ENCODE peak calls at places on chromosomes 2 and 18, in eight cellular contexts. One of them, this sample, is unnamed.

GRCh38 chr18:963276-963675 is 58.6 kb downstream of the ADCYAP1 start:
- DNase-seq in prostate gland: no peak
- DNase-seq in lower leg skin: no peak
- DNase-seq in A549: no peak
- DNase-seq in fibroblast of mammary gland: no peak
- DNase-seq in heart left ventricle: no peak
- DNase-seq in OCI-LY7: no peak
- DNase-seq in heart right ventricle: no peak
- DNase-seq in this sample: no peak

GRCh38 chr2:16615687-16616615 is 49.7 kb downstream of the CYRIA start:
- DNase-seq in prostate gland: no peak
- DNase-seq in lower leg skin: peak
- DNase-seq in A549: no peak
- DNase-seq in fibroblast of mammary gland: no peak
- DNase-seq in heart left ventricle: no peak
- DNase-seq in OCI-LY7: no peak
- DNase-seq in heart right ventricle: peak
- DNase-seq in this sample: no peak

GRCh38 chr2:54503192-54503591 is 47.1 kb downstream of the SPTBN1 start:
- DNase-seq in prostate gland: peak
- DNase-seq in lower leg skin: no peak
- DNase-seq in A549: peak
- DNase-seq in fibroblast of mammary gland: peak
- DNase-seq in heart left ventricle: no peak
- DNase-seq in OCI-LY7: peak
- DNase-seq in heart right ventricle: no peak
- DNase-seq in this sample: peak

GRCh38 chr2:25570161-25570840 is 103.1 kb downstream of the DTNB start:
- DNase-seq in prostate gland: no peak
- DNase-seq in lower leg skin: no peak
- DNase-seq in A549: no peak
- DNase-seq in fibroblast of mammary gland: peak
- DNase-seq in heart left ventricle: no peak
- DNase-seq in OCI-LY7: no peak
- DNase-seq in heart right ventricle: no peak
- DNase-seq in this sample: no peak

GRCh38 chr18:76131738-76132137 is 363.3 kb downstream of the ZNF516 start:
- DNase-seq in prostate gland: no peak
- DNase-seq in lower leg skin: no peak
- DNase-seq in A549: no peak
- DNase-seq in fibroblast of mammary gland: peak
- DNase-seq in heart left ventricle: no peak
- DNase-seq in OCI-LY7: no peak
- DNase-seq in heart right ventricle: no peak
- DNase-seq in this sample: no peak

GRCh38 chr2:108612153-108612513 is 77.9 kb downstream of the LIMS1 start:
- DNase-seq in prostate gland: no peak
- DNase-seq in lower leg skin: no peak
- DNase-seq in A549: no peak
- DNase-seq in fibroblast of mammary gland: peak
- DNase-seq in heart left ventricle: no peak
- DNase-seq in OCI-LY7: peak
- DNase-seq in heart right ventricle: no peak
- DNase-seq in this sample: peak

GRCh38 chr18:48937869-48938750 is 12.7 kb downstream of the SMAD7 start:
- DNase-seq in prostate gland: no peak
- DNase-seq in lower leg skin: no peak
- DNase-seq in A549: no peak
- DNase-seq in fibroblast of mammary gland: no peak
- DNase-seq in heart left ventricle: no peak
- DNase-seq in OCI-LY7: no peak
- DNase-seq in heart right ventricle: no peak
- DNase-seq in this sample: no peak

GRCh38 chr18:1147616-1148184 is 243.0 kb downstream of the ADCYAP1 start:
- DNase-seq in prostate gland: no peak
- DNase-seq in lower leg skin: no peak
- DNase-seq in A549: no peak
- DNase-seq in fibroblast of mammary gland: no peak
- DNase-seq in heart left ventricle: no peak
- DNase-seq in OCI-LY7: no peak
- DNase-seq in heart right ventricle: no peak
- DNase-seq in this sample: no peak

GRCh38 chr2:130393318-130393910 is 37.6 kb downstream of the PTPN18 start:
- DNase-seq in prostate gland: no peak
- DNase-seq in lower leg skin: peak
- DNase-seq in A549: no peak
- DNase-seq in fibroblast of mammary gland: no peak
- DNase-seq in heart left ventricle: no peak
- DNase-seq in OCI-LY7: peak
- DNase-seq in heart right ventricle: no peak
- DNase-seq in this sample: no peak

GRCh38 chr2:101781730-101782426 is 84.4 kb downstream of the MAP4K4 start:
- DNase-seq in prostate gland: no peak
- DNase-seq in lower leg skin: no peak
- DNase-seq in A549: no peak
- DNase-seq in fibroblast of mammary gland: no peak
- DNase-seq in heart left ventricle: no peak
- DNase-seq in OCI-LY7: peak
- DNase-seq in heart right ventricle: no peak
- DNase-seq in this sample: no peak

GRCh38 chr2:189782221-189782671 is 1.9 kb downstream of the ORMDL1 start:
- DNase-seq in prostate gland: no peak
- DNase-seq in lower leg skin: no peak
- DNase-seq in A549: no peak
- DNase-seq in fibroblast of mammary gland: peak
- DNase-seq in heart left ventricle: no peak
- DNase-seq in OCI-LY7: no peak
- DNase-seq in heart right ventricle: no peak
- DNase-seq in this sample: peak

GRCh38 chr2:178008636-178009289 is 63.8 kb downstream of the PDE11A start:
- DNase-seq in prostate gland: peak
- DNase-seq in lower leg skin: no peak
- DNase-seq in A549: peak
- DNase-seq in fibroblast of mammary gland: peak
- DNase-seq in heart left ventricle: peak
- DNase-seq in OCI-LY7: no peak
- DNase-seq in heart right ventricle: peak
- DNase-seq in this sample: no peak

GRCh38 chr2:54629390-54629789 is 94.1 kb upstream of the EML6 start:
- DNase-seq in prostate gland: no peak
- DNase-seq in lower leg skin: no peak
- DNase-seq in A549: no peak
- DNase-seq in fibroblast of mammary gland: no peak
- DNase-seq in heart left ventricle: no peak
- DNase-seq in OCI-LY7: no peak
- DNase-seq in heart right ventricle: no peak
- DNase-seq in this sample: no peak

GRCh38 chr2:69559696-69560482 is 83.7 kb downstream of the AAK1 start:
- DNase-seq in prostate gland: no peak
- DNase-seq in lower leg skin: no peak
- DNase-seq in A549: peak
- DNase-seq in fibroblast of mammary gland: peak
- DNase-seq in heart left ventricle: no peak
- DNase-seq in OCI-LY7: peak
- DNase-seq in heart right ventricle: no peak
- DNase-seq in this sample: peak

GRCh38 chr2:33064349-33064801 is 117.6 kb downstream of the LTBP1 start:
- DNase-seq in prostate gland: no peak
- DNase-seq in lower leg skin: no peak
- DNase-seq in A549: no peak
- DNase-seq in fibroblast of mammary gland: no peak
- DNase-seq in heart left ventricle: no peak
- DNase-seq in OCI-LY7: no peak
- DNase-seq in heart right ventricle: no peak
- DNase-seq in this sample: no peak

GRCh38 chr2:21034156-21034971 is 9.5 kb downstream of the APOB start:
- DNase-seq in prostate gland: no peak
- DNase-seq in lower leg skin: no peak
- DNase-seq in A549: no peak
- DNase-seq in fibroblast of mammary gland: no peak
- DNase-seq in heart left ventricle: no peak
- DNase-seq in OCI-LY7: no peak
- DNase-seq in heart right ventricle: no peak
- DNase-seq in this sample: no peak

GRCh38 chr2:158823838-158824237 is 28.7 kb downstream of the DAPL1 start:
- DNase-seq in prostate gland: no peak
- DNase-seq in lower leg skin: no peak
- DNase-seq in A549: no peak
- DNase-seq in fibroblast of mammary gland: no peak
- DNase-seq in heart left ventricle: no peak
- DNase-seq in OCI-LY7: no peak
- DNase-seq in heart right ventricle: no peak
- DNase-seq in this sample: no peak

GRCh38 chr2:99032786-99033185 is 96.8 kb upstream of the CRACDL start:
- DNase-seq in prostate gland: no peak
- DNase-seq in lower leg skin: no peak
- DNase-seq in A549: no peak
- DNase-seq in fibroblast of mammary gland: peak
- DNase-seq in heart left ventricle: no peak
- DNase-seq in OCI-LY7: no peak
- DNase-seq in heart right ventricle: no peak
- DNase-seq in this sample: peak

GRCh38 chr2:128982670-128983069 is 664.0 kb upstream of the HS6ST1 start:
- DNase-seq in prostate gland: no peak
- DNase-seq in lower leg skin: no peak
- DNase-seq in A549: no peak
- DNase-seq in fibroblast of mammary gland: no peak
- DNase-seq in heart left ventricle: no peak
- DNase-seq in OCI-LY7: no peak
- DNase-seq in heart right ventricle: no peak
- DNase-seq in this sample: no peak

GRCh38 chr2:128982001-128982400 is 663.3 kb upstream of the HS6ST1 start:
- DNase-seq in prostate gland: no peak
- DNase-seq in lower leg skin: no peak
- DNase-seq in A549: no peak
- DNase-seq in fibroblast of mammary gland: no peak
- DNase-seq in heart left ventricle: no peak
- DNase-seq in OCI-LY7: no peak
- DNase-seq in heart right ventricle: no peak
- DNase-seq in this sample: no peak

GRCh38 chr2:128979182-128979581 is 660.5 kb upstream of the HS6ST1 start:
- DNase-seq in prostate gland: no peak
- DNase-seq in lower leg skin: no peak
- DNase-seq in A549: no peak
- DNase-seq in fibroblast of mammary gland: no peak
- DNase-seq in heart left ventricle: no peak
- DNase-seq in OCI-LY7: no peak
- DNase-seq in heart right ventricle: no peak
- DNase-seq in this sample: no peak

GRCh38 chr2:128980475-128980874 is 661.8 kb upstream of the HS6ST1 start:
- DNase-seq in prostate gland: no peak
- DNase-seq in lower leg skin: no peak
- DNase-seq in A549: no peak
- DNase-seq in fibroblast of mammary gland: no peak
- DNase-seq in heart left ventricle: no peak
- DNase-seq in OCI-LY7: no peak
- DNase-seq in heart right ventricle: no peak
- DNase-seq in this sample: no peak

GRCh38 chr2:128981353-128981752 is 662.7 kb upstream of the HS6ST1 start:
- DNase-seq in prostate gland: no peak
- DNase-seq in lower leg skin: no peak
- DNase-seq in A549: no peak
- DNase-seq in fibroblast of mammary gland: no peak
- DNase-seq in heart left ventricle: no peak
- DNase-seq in OCI-LY7: no peak
- DNase-seq in heart right ventricle: no peak
- DNase-seq in this sample: no peak
- TF ChIP-seq CTCF in prostate gland: no peak
- TF ChIP-seq CTCF in lower leg skin: no peak
- TF ChIP-seq CTCF in A549: no peak
- TF ChIP-seq CTCF in fibroblast of mammary gland: no peak
- TF ChIP-seq CTCF in heart left ventricle: no peak
- TF ChIP-seq CTCF in OCI-LY7: no peak
- TF ChIP-seq CTCF in heart right ventricle: no peak
- TF ChIP-seq CTCF in this sample: no peak

DNA sequence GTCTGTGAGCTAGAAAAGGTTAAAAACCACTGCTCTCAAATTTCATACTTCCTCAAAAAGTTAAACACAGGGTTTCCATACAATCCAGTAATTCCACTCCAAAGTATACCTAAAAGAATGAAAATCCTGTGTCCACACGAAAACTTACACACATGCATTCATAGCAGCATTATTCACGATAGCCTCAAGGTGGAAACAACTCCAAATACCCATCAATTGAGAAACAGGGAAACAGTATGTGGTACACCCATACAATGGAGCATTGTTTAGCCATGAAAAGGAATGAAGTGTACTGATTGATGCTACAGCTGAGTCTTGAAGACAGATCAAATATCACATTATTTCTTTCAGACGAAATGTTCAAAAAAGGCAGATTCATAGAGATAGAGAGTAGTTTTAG is 36.7 kb downstream of the UXS1 start:
- DNase-seq in prostate gland: no peak
- DNase-seq in lower leg skin: no peak
- DNase-seq in A549: no peak
- DNase-seq in fibroblast of mammary gland: no peak
- DNase-seq in heart left ventricle: no peak
- DNase-seq in OCI-LY7: no peak
- DNase-seq in heart right ventricle: no peak
- DNase-seq in this sample: no peak
- H3K4me3 ChIP-seq in prostate gland: no peak
- H3K4me3 ChIP-seq in lower leg skin: no peak
- H3K4me3 ChIP-seq in A549: no peak
- H3K4me3 ChIP-seq in fibroblast of mammary gland: no peak
- H3K4me3 ChIP-seq in heart left ventricle: no peak
- H3K4me3 ChIP-seq in OCI-LY7: no peak
- H3K4me3 ChIP-seq in heart right ventricle: no peak
- H3K4me3 ChIP-seq in this sample: no peak

GRCh38 chr2:75516378-75517122 is 44.2 kb downstream of the EVA1A start:
- DNase-seq in prostate gland: no peak
- DNase-seq in lower leg skin: no peak
- DNase-seq in A549: no peak
- DNase-seq in fibroblast of mammary gland: peak
- DNase-seq in heart left ventricle: no peak
- DNase-seq in OCI-LY7: no peak
- DNase-seq in heart right ventricle: no peak
- DNase-seq in this sample: peak
- TF ChIP-seq CTCF in prostate gland: no peak
- TF ChIP-seq CTCF in lower leg skin: no peak
- TF ChIP-seq CTCF in A549: no peak
- TF ChIP-seq CTCF in fibroblast of mammary gland: no peak
- TF ChIP-seq CTCF in heart left ventricle: no peak
- TF ChIP-seq CTCF in OCI-LY7: no peak
- TF ChIP-seq CTCF in heart right ventricle: no peak
- TF ChIP-seq CTCF in this sample: no peak

DNA sequence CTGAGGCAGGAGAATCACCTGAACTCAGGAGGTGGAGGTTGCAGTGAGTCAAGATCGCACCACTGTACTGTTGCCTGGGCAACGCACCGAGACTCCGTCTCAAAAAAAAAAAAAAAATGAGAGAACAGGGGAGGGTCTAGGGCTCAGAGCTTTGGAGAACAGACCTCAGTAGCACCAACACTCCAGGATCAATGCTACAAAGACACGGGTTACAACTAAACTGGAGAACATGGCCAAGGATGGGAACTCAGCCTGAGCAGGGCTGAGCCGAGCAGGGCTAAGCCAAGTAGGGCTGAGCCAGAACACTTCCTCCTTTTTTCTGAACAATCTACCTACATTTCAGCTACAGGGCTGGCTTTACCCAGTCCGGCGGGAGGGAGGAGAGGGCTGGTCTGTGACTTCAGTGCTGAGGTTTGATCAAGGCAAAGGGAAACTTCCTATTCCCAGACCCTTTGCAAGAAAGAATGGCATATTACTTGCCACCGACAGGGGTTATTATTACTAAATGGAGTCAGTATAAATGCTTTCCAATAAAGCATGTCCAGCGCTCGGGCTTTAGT is 2.9 kb upstream of the CASP8 start:
- DNase-seq in prostate gland: no peak
- DNase-seq in lower leg skin: no peak
- DNase-seq in A549: no peak
- DNase-seq in fibroblast of mammary gland: no peak
- DNase-seq in heart left ventricle: peak
- DNase-seq in OCI-LY7: peak
- DNase-seq in heart right ventricle: peak
- DNase-seq in this sample: peak
- H3K4me3 ChIP-seq in prostate gland: peak
- H3K4me3 ChIP-seq in lower leg skin: no peak
- H3K4me3 ChIP-seq in A549: peak
- H3K4me3 ChIP-seq in fibroblast of mammary gland: peak
- H3K4me3 ChIP-seq in heart left ventricle: peak
- H3K4me3 ChIP-seq in OCI-LY7: peak
- H3K4me3 ChIP-seq in heart right ventricle: peak
- H3K4me3 ChIP-seq in this sample: peak

This sample was measured in GM12865.